ENCODE peak calls at places on chromosome 1, in nine cellular contexts. T is mucosa of descending colon, I is stomach, E is esophagus squamous epithelium, J is coronary artery, G is ascending aorta, A is prostate gland, O is A549, R is body of pancreas. D is an unnamed sample.

GRCh38 chr1:45172015-45172414 is 34.4 kb downstream of the ZSWIM5 start:
- DNase-seq in T (no peak), I (no peak), E (no peak), J (no peak), G (no peak), A (peak), O (peak), R (peak), D (no peak)

GRCh38 chr1:183776731-183777130 is 28.2 kb upstream of the RGL1 start:
- DNase-seq in T (no peak), I (no peak), E (no peak), J (no peak), G (no peak), A (no peak), O (no peak), R (no peak), D (peak)

GRCh38 chr1:115874929-115875328 is 34.0 kb upstream of the NHLH2 start:
- DNase-seq in T (no peak), I (no peak), E (no peak), J (no peak), G (no peak), A (no peak), O (no peak), R (no peak), D (no peak)

GRCh38 chr1:38741341-38741740 is 118.2 kb downstream of the RRAGC start:
- DNase-seq in T (no peak), I (no peak), E (no peak), J (no peak), G (no peak), A (no peak), O (no peak), R (no peak), D (no peak)

GRCh38 chr1:46188295-46189030 is 9.8 kb downstream of the POMGNT1 start:
- DNase-seq in T (no peak), I (peak), E (no peak), J (no peak), G (no peak), A (peak), O (no peak), R (no peak), D (no peak)

GRCh38 chr1:109782514-109782913 is 18.8 kb upstream of the EPS8L3 start:
- DNase-seq in T (no peak), I (no peak), E (no peak), J (no peak), G (no peak), A (no peak), O (no peak), R (no peak), D (peak)

GRCh38 chr1:23556661-23557470 is 2.4 kb downstream of the ID3 start:
- DNase-seq in T (no peak), I (no peak), E (no peak), J (no peak), G (no peak), A (no peak), O (peak), R (peak), D (peak)

GRCh38 chr1:154326546-154327465 is 1.5 kb downstream of the ATP8B2 start:
- DNase-seq in T (no peak), I (no peak), E (no peak), J (peak), G (peak), A (no peak), O (no peak), R (no peak), D (no peak)

GRCh38 chr1:35568975-35569395 is 4.1 kb upstream of the TFAP2E start:
- DNase-seq in T (peak), I (peak), E (no peak), J (peak), G (no peak), A (peak), O (peak), R (peak), D (peak)

GRCh38 chr1:31952825-31953220 is 14.7 kb upstream of the PTP4A2 start:
- DNase-seq in T (no peak), I (no peak), E (no peak), J (no peak), G (peak), A (no peak), O (no peak), R (no peak), D (no peak)

GRCh38 chr1:209207126-209207700 is 376.3 kb upstream of the CAMK1G start:
- DNase-seq in T (no peak), I (no peak), E (no peak), J (no peak), G (no peak), A (no peak), O (no peak), R (no peak), D (no peak)

GRCh38 chr1:177229781-177230180 is 59.0 kb downstream of the BRINP2 start:
- DNase-seq in T (no peak), I (no peak), E (no peak), J (no peak), G (no peak), A (no peak), O (no peak), R (no peak), D (no peak)

GRCh38 chr1:41666991-41667631 is 182.6 kb upstream of the EDN2 start:
- DNase-seq in T (peak), I (peak), E (no peak), J (no peak), G (no peak), A (peak), O (no peak), R (peak), D (no peak)

GRCh38 chr1:231792634-231793033 is 166.0 kb downstream of the DISC1 start:
- DNase-seq in T (no peak), I (no peak), E (no peak), J (no peak), G (no peak), A (no peak), O (no peak), R (no peak), D (no peak)

GRCh38 chr1:84842748-84843231 is 50.2 kb downstream of the LPAR3 start:
- DNase-seq in T (no peak), I (no peak), E (no peak), J (no peak), G (no peak), A (peak), O (no peak), R (no peak), D (no peak)

GRCh38 chr1:208924011-208924410 is 659.5 kb upstream of the CAMK1G start:
- DNase-seq in T (no peak), I (no peak), E (no peak), J (no peak), G (no peak), A (no peak), O (no peak), R (no peak), D (peak)

GRCh38 chr1:24776821-24777220 is 31.6 kb downstream of the CLIC4 start:
- DNase-seq in T (no peak), I (no peak), E (no peak), J (no peak), G (no peak), A (no peak), O (no peak), R (no peak), D (no peak)

DNA sequence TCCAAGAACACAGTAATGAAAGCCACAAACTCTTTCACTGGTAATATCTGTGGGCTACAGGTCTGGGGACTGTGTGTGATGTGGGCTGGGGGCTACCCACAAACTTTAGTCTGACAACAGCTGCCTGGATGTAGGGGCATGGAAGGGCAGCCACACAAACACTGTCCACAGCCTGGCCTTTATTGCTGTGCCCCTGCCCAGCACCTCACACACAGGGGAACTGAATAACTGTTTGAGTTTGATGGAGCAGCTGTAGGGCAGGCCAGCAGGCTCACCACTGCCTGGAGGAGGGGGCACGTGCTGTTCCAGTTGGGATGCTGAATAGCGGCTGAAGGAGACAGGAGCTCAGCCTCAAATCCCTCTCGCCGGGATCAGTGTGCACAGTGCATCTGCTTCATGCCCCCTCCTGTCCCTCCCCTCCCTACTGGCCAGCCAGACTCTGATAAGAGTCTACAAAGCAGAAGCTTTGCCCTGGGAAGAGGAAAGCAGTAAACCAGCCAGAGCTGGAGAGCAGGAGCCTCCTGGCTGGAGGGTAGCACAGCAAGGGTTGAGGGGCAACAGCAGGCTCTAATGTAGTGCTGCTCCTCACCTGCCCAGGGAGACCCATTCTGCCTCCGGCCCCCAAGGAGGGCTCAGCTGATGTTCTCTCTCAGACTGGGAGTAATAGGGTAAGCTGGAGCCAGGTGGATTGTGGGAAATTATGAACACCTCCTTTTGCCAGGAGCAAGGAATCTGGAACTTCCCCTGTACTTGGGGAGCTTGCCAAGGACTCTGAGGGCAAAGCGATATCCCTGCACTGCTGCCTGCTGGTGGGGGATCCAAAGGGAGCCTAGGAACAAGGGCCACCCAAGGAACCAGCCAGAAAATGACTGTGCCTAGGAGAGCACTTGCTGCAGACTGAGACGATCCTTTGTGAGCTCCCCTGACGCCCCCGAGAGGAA is 70.2 kb upstream of the GOLT1A start:
- DNase-seq in T (no peak), I (peak), E (no peak), J (no peak), G (no peak), A (no peak), O (no peak), R (no peak), D (no peak)
- TF ChIP-seq CTCF in T (no peak), I (peak), E (no peak), J (no peak), G (no peak), A (no peak), O (no peak), R (peak), D (no peak)

DNA sequence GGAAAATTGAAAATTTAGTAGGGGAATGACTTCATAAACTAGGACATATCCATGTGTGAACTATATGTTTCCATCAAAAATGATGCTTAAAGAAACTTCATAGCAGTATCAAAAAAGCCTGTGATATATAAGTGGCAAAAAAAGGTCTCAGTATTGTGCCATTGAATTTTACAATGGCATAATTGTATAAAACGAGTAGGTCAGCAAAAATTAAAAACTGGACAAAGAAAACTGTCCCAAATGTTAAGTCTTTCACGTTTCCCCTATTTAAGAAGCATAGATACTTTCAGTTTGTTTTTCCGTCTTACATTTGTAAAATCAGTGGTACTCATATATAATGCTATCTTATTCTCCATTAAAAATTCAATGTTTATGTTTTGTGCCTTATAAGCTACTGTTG is 43.2 kb downstream of the LRRC8B start:
- DNase-seq in T (no peak), I (no peak), E (no peak), J (no peak), G (no peak), A (no peak), O (no peak), R (no peak), D (no peak)
- H3K4me3 ChIP-seq in T (no peak), I (no peak), E (no peak), J (no peak), G (no peak), A (no peak), O (no peak), R (no peak), D (no peak)

GRCh38 chr1:56576880-56577858 is 2.2 kb downstream of the PLPP3 start:
- DNase-seq in T (peak), I (no peak), E (no peak), J (no peak), G (no peak), A (no peak), O (peak), R (no peak), D (no peak)
- TF ChIP-seq CTCF in T (no peak), I (peak), E (peak), J (no peak), G (peak), A (no peak), O (peak), R (peak), D (peak)

GRCh38 chr1:169052727-169053126 is 53.8 kb upstream of the ATP1B1 start:
- DNase-seq in T (peak), I (no peak), E (no peak), J (no peak), G (no peak), A (no peak), O (no peak), R (no peak), D (no peak)
- H3K4me3 ChIP-seq in T (no peak), I (no peak), E (no peak), J (no peak), G (no peak), A (no peak), O (no peak), R (no peak), D (no peak)

DNA sequence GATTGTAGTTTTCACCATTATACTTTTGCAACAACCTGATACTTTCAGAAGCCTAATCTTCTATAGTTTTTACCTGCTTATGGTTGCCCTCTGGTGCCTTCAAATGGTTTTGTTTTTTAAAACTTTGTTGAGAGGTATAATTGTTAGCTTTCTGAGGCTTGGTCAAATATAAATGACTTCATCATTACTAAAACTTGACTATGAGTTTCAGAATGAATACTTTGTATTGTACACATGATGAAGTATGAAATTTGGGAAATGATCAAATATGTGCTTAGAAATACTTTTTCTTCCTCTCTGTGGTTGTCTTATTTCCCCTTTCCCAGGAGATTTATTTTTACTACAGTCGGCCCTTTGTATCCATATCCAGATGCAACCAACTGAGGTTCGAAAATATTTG is 151.8 kb upstream of the B3GALT2 start:
- DNase-seq in T (no peak), I (no peak), E (no peak), J (no peak), G (no peak), A (no peak), O (no peak), R (no peak), D (no peak)
- TF ChIP-seq CTCF in T (no peak), I (no peak), E (no peak), J (no peak), G (no peak), A (no peak), O (peak), R (peak), D (peak)

GRCh38 chr1:16006010-16006409 is 2.0 kb downstream of the SRARP start:
- DNase-seq in T (no peak), I (no peak), E (no peak), J (no peak), G (no peak), A (no peak), O (no peak), R (no peak), D (no peak)
- H3K4me3 ChIP-seq in T (no peak), I (no peak), E (no peak), J (no peak), G (no peak), A (no peak), O (no peak), R (no peak), D (no peak)

GRCh38 chr1:172849653-172850052 is 190.8 kb downstream of the FASLG start:
- DNase-seq in T (no peak), I (no peak), E (no peak), J (no peak), G (no peak), A (no peak), O (no peak), R (no peak), D (no peak)

GRCh38 chr1:172845865-172846264 is 187.0 kb downstream of the FASLG start:
- DNase-seq in T (no peak), I (no peak), E (no peak), J (no peak), G (no peak), A (no peak), O (no peak), R (no peak), D (no peak)

GRCh38 chr1:172851871-172852270 is 193.0 kb downstream of the FASLG start:
- DNase-seq in T (no peak), I (no peak), E (no peak), J (no peak), G (no peak), A (no peak), O (no peak), R (no peak), D (no peak)

GRCh38 chr1:172855841-172856382 is 194.8 kb downstream of the TNFSF18 start:
- DNase-seq in T (no peak), I (no peak), E (no peak), J (no peak), G (no peak), A (no peak), O (no peak), R (no peak), D (no peak)

DNA sequence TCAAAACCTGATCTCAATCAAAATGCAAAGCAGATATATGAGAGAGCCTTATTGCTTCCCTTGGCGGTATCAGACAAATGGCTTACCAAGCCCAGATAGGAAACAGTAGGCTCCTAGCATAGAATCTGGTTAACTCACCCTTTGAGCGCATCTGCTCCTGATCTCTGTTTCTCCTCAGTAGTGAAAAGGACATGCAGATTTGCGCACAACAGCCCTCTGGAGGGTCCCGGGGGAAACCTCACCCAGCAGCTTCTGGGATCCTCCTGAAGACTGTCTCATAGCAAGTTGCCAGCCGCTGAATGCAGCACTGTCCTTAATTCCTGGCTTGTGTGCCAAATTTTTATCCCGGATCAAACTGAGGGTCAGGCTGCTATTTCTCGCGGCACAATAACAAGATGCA is 192.2 kb downstream of the FASLG start:
- DNase-seq in T (no peak), I (no peak), E (no peak), J (no peak), G (no peak), A (no peak), O (no peak), R (no peak), D (no peak)
- TF ChIP-seq CTCF in T (no peak), I (no peak), E (no peak), J (no peak), G (no peak), A (no peak), O (no peak), R (no peak), D (no peak)

GRCh38 chr1:181124206-181124825 is 35.8 kb downstream of the IER5 start:
- DNase-seq in T (no peak), I (no peak), E (no peak), J (no peak), G (no peak), A (no peak), O (no peak), R (no peak), D (no peak)
- H3K4me3 ChIP-seq in T (no peak), I (no peak), E (no peak), J (no peak), G (no peak), A (no peak), O (no peak), R (no peak), D (no peak)

DNA sequence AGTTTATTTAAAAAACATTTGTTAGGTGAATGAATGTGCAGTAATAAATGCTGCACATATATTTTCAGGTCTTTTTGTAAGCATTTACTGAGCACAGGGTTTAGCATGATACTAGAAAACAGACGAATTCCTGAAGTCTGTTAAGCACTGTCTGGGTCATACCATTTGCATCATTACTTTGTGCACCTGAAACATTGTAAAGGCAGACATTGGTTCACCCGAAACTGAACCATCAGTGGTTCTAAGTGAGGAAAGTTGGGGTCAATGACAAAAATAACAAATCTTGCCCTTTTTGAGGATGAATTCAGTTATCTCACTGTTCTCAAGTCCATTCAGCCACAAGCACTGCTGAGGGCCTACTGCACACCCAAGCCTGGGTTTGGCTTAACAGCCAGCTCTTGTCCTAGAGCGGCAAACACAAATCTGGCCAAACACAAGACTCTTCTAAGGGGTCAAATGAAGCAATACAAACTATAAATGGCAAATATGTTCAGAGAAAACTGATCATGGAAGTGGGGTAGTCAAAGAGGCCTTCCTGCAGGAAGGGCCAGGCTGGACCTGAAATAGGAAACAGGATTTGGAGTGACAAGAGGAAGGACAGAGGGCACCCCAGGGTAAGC is 21.8 kb downstream of the TRABD2B start:
- DNase-seq in T (no peak), I (no peak), E (no peak), J (no peak), G (no peak), A (no peak), O (no peak), R (no peak), D (no peak)
- TF ChIP-seq CTCF in T (no peak), I (no peak), E (no peak), J (no peak), G (no peak), A (no peak), O (no peak), R (no peak), D (no peak)

GRCh38 chr1:218350909-218351616 is 5.9 kb downstream of the TGFB2 start:
- DNase-seq in T (no peak), I (no peak), E (no peak), J (no peak), G (no peak), A (no peak), O (no peak), R (no peak), D (peak)

GRCh38 chr1:218350022-218350525 is 4.9 kb downstream of the TGFB2 start:
- DNase-seq in T (no peak), I (no peak), E (no peak), J (no peak), G (no peak), A (no peak), O (no peak), R (no peak), D (no peak)

GRCh38 chr1:218349365-218350021 is 4.4 kb downstream of the TGFB2 start:
- DNase-seq in T (no peak), I (no peak), E (no peak), J (no peak), G (no peak), A (no peak), O (no peak), R (no peak), D (no peak)

GRCh38 chr1:218353656-218354055 is 8.5 kb downstream of the TGFB2 start:
- DNase-seq in T (no peak), I (no peak), E (no peak), J (no peak), G (no peak), A (no peak), O (no peak), R (no peak), D (no peak)

GRCh38 chr1:218351617-218352438 is 6.7 kb downstream of the TGFB2 start:
- DNase-seq in T (no peak), I (no peak), E (no peak), J (no peak), G (peak), A (no peak), O (no peak), R (no peak), D (no peak)
- H3K4me3 ChIP-seq in T (no peak), I (no peak), E (peak), J (peak), G (peak), A (no peak), O (peak), R (no peak), D (peak)